ENCODE peak calls at places on chromosome 13, in six cellular contexts. I, V, N, E, Q and L are unnamed samples.
A peak's percentile ranks its signal among the peaks of the same experiment; 100 is the strongest.

GRCh38 chr13:49185264-49185663 is 34.9 kb upstream of the MLNR start:
- DNase-seq in V (no peak), I (no peak), N (no peak), E (no peak), Q (no peak), L (no peak)

GRCh38 chr13:20684535-20684934 is 19.0 kb upstream of the IL17D start:
- DNase-seq in V (no peak), I (no peak), E (peak; percentile 40), Q (no peak), N (peak; percentile 43), L (no peak)

GRCh38 chr13:52454459-52454824 is 836 bp upstream of the CKAP2 start:
- DNase-seq in V (peak; percentile 45), Q (peak; percentile 81), E (peak; percentile 13), I (no peak), N (peak; percentile 7), L (no peak)

GRCh38 chr13:38687246-38688229 is 661 bp downstream of the FREM2 start:
- DNase-seq in E (no peak), N (peak; percentile 2), I (no peak), V (no peak), Q (no peak), L (no peak)

GRCh38 chr13:77353980-77354379 is 27.1 kb upstream of the MYCBP2 start:
- DNase-seq in I (no peak), V (no peak), N (no peak), E (no peak), Q (no peak), L (no peak)

GRCh38 chr13:45162821-45163220 is 38.0 kb downstream of the KCTD4 start:
- DNase-seq in N (peak; percentile 91), Q (no peak), V (peak; percentile 34), I (no peak), E (peak; percentile 91), L (peak; percentile 79)

GRCh38 chr13:71864094-71864980 is 2.7 kb downstream of the DACH1 start:
- DNase-seq in Q (peak; percentile 36), I (no peak), E (peak; percentile 49), V (no peak), N (peak; percentile 43), L (no peak)

GRCh38 chr13:50357586-50358118 is 342.4 kb downstream of the KCNRG start:
- DNase-seq in E (peak; percentile 63), Q (peak; percentile 43), I (peak; percentile 67), N (peak; percentile 82), V (peak; percentile 64), L (peak; percentile 73)

GRCh38 chr13:36166051-36166450 is 34.9 kb upstream of the DCLK1 start:
- DNase-seq in E (no peak), N (no peak), V (no peak), Q (no peak), I (no peak), L (no peak)

GRCh38 chr13:114067886-114068722 is 64.3 kb downstream of the RASA3 start:
- DNase-seq in E (peak; percentile 64), N (no peak), I (no peak), V (no peak), Q (no peak), L (no peak)

GRCh38 chr13:99702687-99703319 is 201.5 kb downstream of the TM9SF2 start:
- DNase-seq in N (no peak), V (no peak), I (no peak), E (no peak), Q (peak; percentile 61), L (no peak)

GRCh38 chr13:89930861-89931260 is 1416.6 kb upstream of the MIR17HG start:
- DNase-seq in V (no peak), I (no peak), Q (no peak), E (no peak), N (no peak), L (no peak)

GRCh38 chr13:95677564-95678386 is 836 bp downstream of the DNAJC3 start:
- DNase-seq in E (peak; percentile 27), I (no peak), Q (no peak), V (peak; percentile 42), N (peak; percentile 31), L (peak; percentile 28)

GRCh38 chr13:39232401-39232980 is 194.2 kb downstream of the NHLRC3 start:
- DNase-seq in N (no peak), V (no peak), I (no peak), E (no peak), Q (no peak), L (no peak)

GRCh38 chr13:23725922-23726321 is 155.7 kb downstream of the TNFRSF19 start:
- DNase-seq in N (peak; percentile 29), E (no peak), Q (no peak), V (no peak), I (no peak), L (no peak)

GRCh38 chr13:113669871-113670341 is 2.9 kb downstream of the GRK1 start:
- DNase-seq in E (no peak), Q (no peak), N (no peak), I (no peak), V (no peak), L (no peak)